ENCODE peak calls at places on chromosomes 6 and 20, in seven cellular contexts. F is esophagus squamous epithelium; W is fibroblast of lung; Z is hepatocyte; J is cardiac muscle cell; O is CD8-positive, alpha-beta memory T cell; A is IMR-90. L is an unnamed sample. For H3K27me3 and H3K4me1, the result is how much of the 10 kb centered on the place peaks cover.

GRCh38 chr6:44002071-44002590 is 125.1 kb downstream of the MRPL14 start:
- DNase-seq in O (no peak), F (no peak), Z (peak), W (no peak), J (peak), A (no peak), L (peak)

GRCh38 chr6:109944448-109944847 is 33.7 kb upstream of the GPR6 start:
- DNase-seq in A (no peak), F (no peak), Z (peak), W (no peak), J (no peak), O (no peak), L (no peak)

GRCh38 chr20:53692465-53693067 is 98.9 kb upstream of the ZNF217 start:
- DNase-seq in J (peak), W (peak), Z (no peak), F (no peak), A (peak), O (no peak), L (no peak)

GRCh38 chr6:33367009-33367714 is 24.5 kb upstream of the KIFC1 start:
- DNase-seq in Z (no peak), W (no peak), O (no peak), A (no peak), J (no peak), F (no peak), L (no peak)

GRCh38 chr20:51372176-51372803 is 170.2 kb downstream of the NFATC2 start:
- DNase-seq in Z (peak), A (peak), J (peak), O (peak), W (peak), F (no peak), L (peak)

GRCh38 chr6:13712485-13712990 is 903 bp upstream of the RANBP9 start:
- DNase-seq in A (peak), O (no peak), W (peak), Z (no peak), F (no peak), J (peak), L (peak)

GRCh38 chr6:41723178-41723935 is 12.1 kb downstream of the TFEB start:
- DNase-seq in F (peak), W (peak), O (no peak), J (peak), A (peak), Z (peak), L (peak)

GRCh38 chr6:170260686-170261085 is 30.2 kb downstream of the DLL1 start:
- DNase-seq in A (no peak), Z (no peak), O (no peak), J (no peak), F (no peak), W (no peak), L (peak)

GRCh38 chr6:164927288-164928040 is 381.9 kb downstream of the C6orf118 start:
- DNase-seq in F (no peak), A (peak), W (peak), J (peak), O (peak), Z (peak), L (peak)

GRCh38 chr20:11822116-11822794 is 95.4 kb upstream of the BTBD3 start:
- DNase-seq in J (no peak), W (no peak), Z (no peak), O (no peak), A (peak), F (no peak), L (no peak)

GRCh38 chr6:145603424-145603833 is 131.9 kb downstream of the EPM2A start:
- DNase-seq in F (no peak), J (no peak), W (no peak), A (no peak), Z (no peak), O (no peak), L (no peak)

GRCh38 chr20:34473262-34473883 is 42.8 kb upstream of the DYNLRB1 start:
- DNase-seq in W (peak), F (no peak), Z (peak), A (peak), J (peak), O (no peak), L (peak)

GRCh38 chr6:109316909-109317308 is 65.4 kb downstream of the CD164 start:
- DNase-seq in O (no peak), W (no peak), F (no peak), J (no peak), Z (no peak), A (no peak), L (no peak)

GRCh38 chr6:20403766-20404640 is 2.3 kb downstream of the E2F3 start:
- DNase-seq in A (peak), F (no peak), Z (peak), O (no peak), J (peak), W (peak), L (peak)

GRCh38 chr6:36633915-36634314 is 39.8 kb downstream of the SRSF3 start:
- DNase-seq in Z (peak), W (peak), A (peak), J (peak), O (no peak), F (no peak), L (peak)

GRCh38 chr6:165611294-165611693 is 51.7 kb downstream of the PDE10A start:
- DNase-seq in Z (no peak), A (no peak), F (no peak), W (no peak), O (no peak), J (no peak), L (no peak)

GRCh38 chr6:90997076-90997475 is 410.2 kb upstream of the MAP3K7 start:
- DNase-seq in Z (no peak), W (no peak), F (no peak), A (no peak), J (no peak), O (no peak), L (no peak)

GRCh38 chr20:56893206-56893605 is 264.1 kb downstream of the TFAP2C start:
- DNase-seq in J (no peak), W (no peak), O (no peak), A (no peak), Z (peak), F (no peak), L (no peak)

GRCh38 chr6:163745566-163746400 is 331.3 kb downstream of the QKI start:
- DNase-seq in A (peak), J (peak), Z (peak), F (no peak), O (no peak), W (peak), L (peak)

GRCh38 chr6:69580696-69581095 is 216.1 kb downstream of the LMBRD1 start:
- DNase-seq in A (no peak), J (no peak), W (no peak), Z (no peak), F (no peak), O (no peak), L (no peak)

GRCh38 chr6:169274761-169275160 is 21.1 kb upstream of the THBS2 start:
- DNase-seq in J (peak), A (peak), O (no peak), F (no peak), Z (no peak), W (peak), L (no peak)

GRCh38 chr20:61784801-61785566 is 280.7 kb downstream of the TAF4 start:
- DNase-seq in O (no peak), J (no peak), A (no peak), W (no peak), Z (no peak), F (no peak), L (no peak)
- H3K27me3 ChIP-seq in O (under half), J (under half), A (under half), W (under half), Z (under half), F (under half), L (under half)

GRCh38 chr6:129491436-129491835 is 218.5 kb downstream of the ARHGAP18 start:
- DNase-seq in O (no peak), Z (no peak), F (no peak), W (peak), A (peak), J (no peak), L (no peak)
- H3K4me1 ChIP-seq in O (under half), Z (under half), F (under half), W (under half), A (under half), J (under half), L (under half)

GRCh38 chr20:59299961-59300340 is 460 bp upstream of the EDN3 start:
- DNase-seq in J (no peak), O (no peak), W (no peak), Z (peak), A (no peak), F (no peak), L (peak)
- H3K27me3 ChIP-seq in J (half or more), O (under half), W (under half), Z (half or more), A (under half), F (half or more), L (under half)

GRCh38 chr6:92522589-92522988 is 896.8 kb downstream of the EPHA7 start:
- DNase-seq in A (no peak), O (no peak), W (no peak), F (no peak), Z (no peak), J (no peak), L (no peak)
- H3K4me1 ChIP-seq in A (under half), O (under half), W (under half), F (under half), Z (under half), J (under half), L (under half)

GRCh38 chr6:3247255-3248146 is 11.2 kb upstream of the PSMG4 start:
- DNase-seq in W (peak), O (no peak), F (no peak), Z (peak), J (peak), A (peak), L (peak)
- H3K27me3 ChIP-seq in W (under half), O (under half), F (under half), Z (under half), J (under half), A (under half), L (under half)

GRCh38 chr20:5153152-5153467 is 26.3 kb downstream of the CDS2 start:
- DNase-seq in W (no peak), Z (no peak), J (no peak), O (no peak), A (no peak), F (no peak), L (no peak)
- H3K4me1 ChIP-seq in W (under half), Z (under half), J (under half), O (under half), A (under half), F (under half), L (under half)

DNA sequence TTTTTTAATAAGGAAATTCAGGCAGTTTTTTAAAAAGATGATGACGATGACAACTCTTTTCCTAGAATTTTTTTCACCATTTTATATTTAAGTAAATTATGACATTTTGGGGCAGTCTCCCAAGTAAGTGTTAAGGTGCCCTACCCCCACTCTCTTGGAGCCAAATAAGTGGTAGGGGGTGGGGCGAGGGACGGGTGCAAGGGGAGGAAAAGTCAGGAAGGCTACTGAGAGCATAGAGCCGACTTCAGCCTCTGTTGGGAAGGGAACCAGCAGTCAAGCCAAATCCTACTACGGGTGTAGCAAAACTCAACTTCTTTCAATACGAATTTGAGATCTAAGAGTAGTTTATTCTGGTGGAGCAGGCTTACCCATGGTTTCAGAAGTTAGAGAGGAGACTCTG is 54.4 kb downstream of the KIZ start:
- DNase-seq in F (no peak), W (no peak), Z (no peak), A (no peak), J (no peak), O (no peak), L (no peak)
- H3K27me3 ChIP-seq in F (under half), W (under half), Z (under half), A (under half), J (under half), O (under half), L (under half)

GRCh38 chr6:166618251-166618650 is 8.8 kb downstream of the RPS6KA2 start:
- DNase-seq in W (no peak), Z (no peak), F (no peak), O (no peak), A (no peak), J (no peak), L (no peak)
- H3K4me1 ChIP-seq in W (under half), Z (under half), F (under half), O (under half), A (under half), J (under half), L (under half)

L was measured in body of pancreas.